ENCODE peak calls at places on chromosome X, in four cellular contexts. W is psoas muscle, Q is heart right ventricle, P is dorsolateral prefrontal cortex. B is an unnamed sample.

GRCh38 chrX:64204252-64204651 is 1.3 kb downstream of the AMER1 start:
- DNase-seq in W (peak; percentile 32), P (peak; percentile 9), Q (peak; percentile 38), B (peak; percentile 11)

GRCh38 chrX:104343408-104344129 is 88.8 kb upstream of the ESX1 start:
- DNase-seq in W (no peak), Q (no peak), P (peak; percentile 14), B (no peak)

GRCh38 chrX:104284407-104285000 is 29.8 kb upstream of the ESX1 start:
- DNase-seq in W (no peak), P (no peak), Q (no peak), B (no peak)

GRCh38 chrX:124836786-124837185 is 482.9 kb upstream of the TEX13C start:
- DNase-seq in P (no peak), W (no peak), Q (no peak), B (no peak)

GRCh38 chrX:74178536-74178935 is 125.4 kb upstream of the ZCCHC13 start:
- DNase-seq in W (no peak), Q (no peak), P (no peak), B (no peak)

GRCh38 chrX:67334323-67334722 is 209.5 kb upstream of the AR start:
- DNase-seq in P (no peak), W (no peak), Q (no peak), B (no peak)

GRCh38 chrX:20530319-20530979 is 263.7 kb upstream of the RPS6KA3 start:
- DNase-seq in Q (no peak), P (peak; percentile 72), W (no peak), B (peak; percentile 44)

GRCh38 chrX:48540015-48540350 is 469 bp downstream of the TBC1D25 start:
- DNase-seq in W (no peak), Q (peak; percentile 29), P (peak; percentile 16), B (peak; percentile 52)

GRCh38 chrX:116232833-116233232 is 62.3 kb downstream of the AGTR2 start:
- DNase-seq in P (no peak), Q (no peak), W (no peak), B (no peak)

GRCh38 chrX:110178179-110178865 is 139.6 kb downstream of the AMMECR1 start:
- DNase-seq in W (no peak), P (no peak), Q (no peak), B (no peak)

GRCh38 chrX:11533211-11533651 is 132.5 kb downstream of the ARHGAP6 start:
- DNase-seq in W (no peak), P (no peak), Q (no peak), B (no peak)

GRCh38 chrX:55801811-55802210 is 84.3 kb downstream of the RRAGB start:
- DNase-seq in Q (no peak), W (no peak), P (no peak), B (no peak)

GRCh38 chrX:107675823-107676555 is 47.7 kb downstream of the PRPS1 start:
- DNase-seq in P (no peak), W (peak; percentile 30), Q (no peak), B (no peak)

GRCh38 chrX:56233682-56234081 is 1.5 kb downstream of the KLF8 start:
- DNase-seq in Q (peak; percentile 41), W (peak; percentile 49), P (peak; percentile 19), B (peak; percentile 24)

GRCh38 chrX:1486749-1487361 is 34.1 kb upstream of the ASMTL start:
- DNase-seq in P (no peak), W (peak; percentile 28), Q (peak; percentile 62), B (no peak)

GRCh38 chrX:29535212-29536162 is 679.9 kb upstream of the MAGEB2 start:
- DNase-seq in P (no peak), W (no peak), Q (no peak), B (no peak)

GRCh38 chrX:107716045-107716684 is 59.4 kb downstream of the TSC22D3 start:
- DNase-seq in Q (peak; percentile 24), W (no peak), P (no peak), B (no peak)

GRCh38 chrX:109600114-109600710 is 24.8 kb downstream of the KCNE5 start:
- DNase-seq in Q (peak; percentile 23), W (no peak), P (peak; percentile 46), B (no peak)

GRCh38 chrX:107758231-107758766 is 17.3 kb downstream of the TSC22D3 start:
- DNase-seq in W (no peak), P (no peak), Q (no peak), B (no peak)

GRCh38 chrX:68363984-68364383 is 69.3 kb downstream of the OPHN1 start:
- DNase-seq in Q (no peak), P (no peak), W (no peak), B (no peak)

GRCh38 chrX:71282514-71283408 is 674 bp upstream of the NONO start:
- DNase-seq in W (no peak), Q (no peak), P (peak; percentile 17), B (no peak)

GRCh38 chrX:40009462-40009851 is 88.3 kb downstream of the BCOR start:
- DNase-seq in W (no peak), Q (no peak), P (no peak), B (no peak)

GRCh38 chrX:148929686-148930085 is 429.3 kb downstream of the AFF2 start:
- DNase-seq in P (no peak), Q (no peak), W (no peak), B (no peak)

GRCh38 chrX:129597905-129598304 is 56.9 kb downstream of the APLN start:
- DNase-seq in W (no peak), P (no peak), Q (no peak), B (no peak)

GRCh38 chrX:85569691-85570090 is 190.2 kb upstream of the POF1B start:
- DNase-seq in Q (no peak), P (no peak), W (no peak), B (no peak)

GRCh38 chrX:132518401-132518800 is 29.6 kb upstream of the MBNL3 start:
- DNase-seq in P (no peak), Q (no peak), W (no peak), B (no peak)

GRCh38 chrX:10787264-10787663 is 166.9 kb upstream of the MID1 start:
- DNase-seq in W (no peak), Q (no peak), P (no peak), B (no peak)

GRCh38 chrX:5726246-5726645 is 502.4 kb downstream of the NLGN4X start:
- DNase-seq in P (no peak), Q (no peak), W (no peak), B (no peak)

GRCh38 chrX:74419861-74420193 is 1.5 kb upstream of the SLC16A2 start:
- DNase-seq in Q (no peak), P (no peak), W (no peak), B (no peak)

GRCh38 chrX:152165033-152165743 is 26.8 kb upstream of the MAGEA10 start:
- DNase-seq in W (no peak), Q (no peak), P (no peak), B (no peak)

GRCh38 chrX:18290200-18290599 is 64.3 kb downstream of the SCML2 start:
- DNase-seq in W (no peak), Q (no peak), P (no peak), B (no peak)

GRCh38 chrX:13478740-13479451 is 90.5 kb upstream of the EGFL6 start:
- DNase-seq in W (no peak), P (no peak), Q (no peak), B (no peak)

GRCh38 chrX:131854586-131854985 is 168.5 kb upstream of the STK26 start:
- DNase-seq in Q (no peak), W (no peak), P (no peak), B (no peak)

GRCh38 chrX:66110112-66110511 is 53.9 kb upstream of the HEPH start:
- DNase-seq in W (no peak), P (no peak), Q (no peak), B (no peak)

GRCh38 chrX:7147431-7147977 is at the start of gene STS:
- DNase-seq in W (peak; percentile 70), P (peak; percentile 37), Q (peak; percentile 54), B (peak; percentile 4)

GRCh38 chrX:65772842-65773241 is 105.4 kb downstream of the MSN start:
- DNase-seq in Q (no peak), P (no peak), W (no peak), B (peak; percentile 4)

GRCh38 chrX:7055386-7056137 is 92.0 kb upstream of the STS start:
- DNase-seq in Q (no peak), W (no peak), P (no peak), B (no peak)

GRCh38 chrX:56281789-56282188 is 49.6 kb downstream of the KLF8 start:
- DNase-seq in P (no peak), Q (no peak), W (no peak), B (no peak)

GRCh38 chrX:53279296-53280237 is 1.8 kb downstream of the IQSEC2 start:
- DNase-seq in W (no peak), Q (no peak), P (no peak), B (no peak)

GRCh38 chrX:1493877-1494510 is 41.3 kb upstream of the ASMTL start:
- DNase-seq in P (no peak), Q (no peak), W (no peak), B (no peak)

DNA sequence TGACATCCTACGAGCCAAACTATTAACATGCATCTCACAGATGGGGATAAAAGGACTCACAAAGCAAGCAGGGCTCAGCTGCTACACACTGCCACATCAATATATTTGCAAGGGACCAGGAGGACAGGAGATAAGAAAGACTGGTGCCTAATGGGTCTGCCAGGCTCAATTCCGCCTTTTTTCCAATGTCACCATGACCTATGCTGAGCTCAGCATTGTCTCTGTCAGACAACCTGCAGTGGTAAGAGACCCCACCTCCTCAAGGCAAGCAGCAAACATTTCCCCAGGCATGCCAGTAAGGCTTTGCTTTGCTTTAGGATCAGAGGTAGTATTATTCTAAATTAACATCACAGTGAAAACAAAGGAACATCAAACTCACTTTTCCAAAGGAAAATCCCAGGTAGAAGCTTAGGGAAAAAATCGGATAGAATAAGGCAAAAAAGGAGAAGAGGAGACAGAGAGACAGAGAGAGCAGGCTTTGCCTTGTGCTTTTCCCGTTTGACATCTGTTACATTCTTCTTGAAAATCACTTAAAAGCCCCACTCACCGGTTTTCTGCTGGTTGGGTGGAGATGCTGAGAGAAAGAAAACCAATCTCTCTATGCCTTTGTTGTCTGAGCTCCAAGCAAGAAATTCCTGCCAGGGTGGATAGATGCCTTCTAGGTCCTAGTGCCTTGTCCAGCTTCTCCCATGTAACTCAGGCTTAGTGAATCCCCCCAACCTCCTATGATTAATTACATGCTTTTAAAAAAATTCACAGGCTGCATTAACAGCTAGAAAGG is at the start of gene DCX:
- DNase-seq in Q (no peak), W (no peak), P (no peak), B (no peak)
- H3K4me3 ChIP-seq in Q (no peak within 1 kb of the TSS), W (no peak within 1 kb of the TSS), P (peak within 1 kb of the TSS; percentile 1), B (no peak within 1 kb of the TSS)

GRCh38 chrX:2875798-2876399 is 47.2 kb downstream of the GYG2 start:
- DNase-seq in W (no peak), Q (no peak), P (no peak), B (no peak)
- TF ChIP-seq CTCF in W (no peak), Q (peak; percentile 8), P (no peak), B (no peak)

GRCh38 chrX:134571831-134572230 is 86.4 kb downstream of the PLAC1 start:
- DNase-seq in W (no peak), P (no peak), Q (no peak), B (no peak)
- H3K27ac ChIP-seq in W (no peak overlapping the region), P (no peak overlapping the region), Q (no peak overlapping the region), B (no peak overlapping the region)

GRCh38 chrX:119684916-119685224 is 8.1 kb downstream of the SEPTIN6 start:
- DNase-seq in Q (no peak), P (no peak), W (no peak), B (no peak)

GRCh38 chrX:119677654-119677981 is 15.3 kb downstream of the SEPTIN6 start:
- DNase-seq in W (no peak), Q (no peak), P (no peak), B (no peak)

GRCh38 chrX:119686087-119686639 is 6.8 kb downstream of the SEPTIN6 start:
- DNase-seq in P (no peak), Q (no peak), W (peak; percentile 18), B (no peak)

GRCh38 chrX:119685225-119686066 is 7.5 kb downstream of the SEPTIN6 start:
- DNase-seq in P (no peak), Q (peak; percentile 28), W (no peak), B (peak; percentile 27)

GRCh38 chrX:119682019-119682989 is 10.7 kb downstream of the SEPTIN6 start:
- DNase-seq in P (no peak), W (no peak), Q (no peak), B (no peak)
- H3K4me3 ChIP-seq in P (no peak overlapping the region), W (no peak overlapping the region), Q (no peak overlapping the region), B (no peak overlapping the region)